ENCODE peak calls at places on chromosomes 5 and 9, in seven cellular contexts. E is GM10248, T is OCI-LY7, U is suprapubic skin, B is foreskin fibroblast, W is AG09309, K is AG04449. V is an unnamed sample.

GRCh38 chr5:37774912-37775483 is 64.8 kb downstream of the GDNF start:
- DNase-seq in E (no peak), T (peak; percentile 7), U (no peak), B (no peak), W (no peak), K (no peak), V (no peak)

GRCh38 chr9:14347408-14348224 is 33.7 kb upstream of the NFIB start:
- DNase-seq in E (no peak), T (no peak), U (no peak), B (no peak), W (no peak), K (no peak), V (no peak)

GRCh38 chr5:171494452-171495121 is 75.1 kb downstream of the FGF18 start:
- DNase-seq in E (no peak), T (no peak), U (peak; percentile 88), B (peak; percentile 80), W (peak; percentile 66), K (peak; percentile 10), V (peak; percentile 85)

GRCh38 chr5:170655476-170655875 is 128.0 kb upstream of the GABRP start:
- DNase-seq in E (no peak), T (no peak), U (no peak), B (no peak), W (no peak), K (no peak), V (no peak)

GRCh38 chr5:79109527-79110492 is 1.8 kb upstream of the BHMT start:
- DNase-seq in E (peak; percentile 59), T (peak; percentile 26), U (no peak), B (no peak), W (no peak), K (no peak), V (no peak)

GRCh38 chr9:131361202-131361833 is 32.6 kb upstream of the PRRC2B start:
- DNase-seq in E (no peak), T (no peak), U (no peak), B (no peak), W (no peak), K (no peak), V (no peak)

GRCh38 chr9:136138566-136138965 is 19.9 kb upstream of the TMEM250 start:
- DNase-seq in E (no peak), T (peak; percentile 74), U (no peak), B (no peak), W (no peak), K (no peak), V (no peak)

GRCh38 chr5:761206-761771 is 23.2 kb downstream of the ZDHHC11B start:
- DNase-seq in E (no peak), T (no peak), U (peak; percentile 71), B (no peak), W (no peak), K (no peak), V (no peak)

GRCh38 chr5:61327761-61328753 is 4.0 kb upstream of the ZSWIM6 start:
- DNase-seq in E (peak; percentile 52), T (no peak), U (no peak), B (peak; percentile 85), W (no peak), K (no peak), V (no peak)

GRCh38 chr5:139850423-139851016 is 54.9 kb downstream of the PSD2 start:
- DNase-seq in E (no peak), T (no peak), U (no peak), B (no peak), W (no peak), K (no peak), V (no peak)

GRCh38 chr9:99903393-99903792 is 3.1 kb upstream of the STX17 start:
- DNase-seq in E (no peak), T (no peak), U (no peak), B (no peak), W (no peak), K (no peak), V (no peak)

GRCh38 chr5:132205385-132206125 is 22.1 kb downstream of the P4HA2 start:
- DNase-seq in E (peak; percentile 32), T (peak; percentile 94), U (peak; percentile 50), B (no peak), W (no peak), K (no peak), V (no peak)

GRCh38 chr9:108663381-108663876 is 192.4 kb downstream of the ACTL7B start:
- DNase-seq in E (no peak), T (no peak), U (no peak), B (no peak), W (no peak), K (no peak), V (no peak)

GRCh38 chr5:168076561-168076991 is 214.9 kb upstream of the WWC1 start:
- DNase-seq in E (no peak), T (no peak), U (no peak), B (no peak), W (peak; percentile 74), K (peak; percentile 79), V (peak; percentile 8)
- TF ChIP-seq CTCF in E (peak; percentile 20), T (peak; percentile 68), U (peak; percentile 31), B (peak; percentile 66), W (peak; percentile 62), K (peak; percentile 69), V (peak; percentile 41)

GRCh38 chr9:134171316-134172197 is 7.2 kb upstream of the RNU6ATAC start:
- DNase-seq in E (no peak), T (no peak), U (no peak), B (peak; percentile 74), W (peak; percentile 45), K (peak; percentile 57), V (peak; percentile 39)
- TF ChIP-seq CTCF in E (no peak), T (no peak), U (no peak), B (no peak), W (no peak), K (peak; percentile 1), V (no peak)

DNA sequence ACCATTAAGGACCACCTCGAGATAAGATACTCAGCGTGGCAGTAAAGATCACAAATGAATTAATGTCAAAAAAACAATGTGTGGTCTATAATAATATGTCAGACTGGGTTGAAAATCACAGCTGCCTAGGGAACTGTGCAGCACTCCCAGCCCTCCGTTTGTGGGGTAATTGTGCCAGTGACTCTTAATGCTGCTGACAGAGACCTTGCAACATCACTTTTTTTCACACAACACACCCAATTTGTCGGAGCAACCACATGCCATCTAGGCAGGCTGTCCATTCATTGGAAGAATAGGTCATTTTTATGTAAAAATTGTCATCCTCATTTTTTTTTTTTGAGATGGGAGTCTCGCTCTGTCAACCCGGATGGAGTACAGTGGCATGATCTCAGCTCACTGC is 450.7 kb upstream of the WWC1 start:
- DNase-seq in E (no peak), T (no peak), U (no peak), B (no peak), W (no peak), K (no peak), V (no peak)
- TF ChIP-seq CTCF in E (no peak), T (no peak), U (no peak), B (no peak), W (no peak), K (no peak), V (no peak)

DNA sequence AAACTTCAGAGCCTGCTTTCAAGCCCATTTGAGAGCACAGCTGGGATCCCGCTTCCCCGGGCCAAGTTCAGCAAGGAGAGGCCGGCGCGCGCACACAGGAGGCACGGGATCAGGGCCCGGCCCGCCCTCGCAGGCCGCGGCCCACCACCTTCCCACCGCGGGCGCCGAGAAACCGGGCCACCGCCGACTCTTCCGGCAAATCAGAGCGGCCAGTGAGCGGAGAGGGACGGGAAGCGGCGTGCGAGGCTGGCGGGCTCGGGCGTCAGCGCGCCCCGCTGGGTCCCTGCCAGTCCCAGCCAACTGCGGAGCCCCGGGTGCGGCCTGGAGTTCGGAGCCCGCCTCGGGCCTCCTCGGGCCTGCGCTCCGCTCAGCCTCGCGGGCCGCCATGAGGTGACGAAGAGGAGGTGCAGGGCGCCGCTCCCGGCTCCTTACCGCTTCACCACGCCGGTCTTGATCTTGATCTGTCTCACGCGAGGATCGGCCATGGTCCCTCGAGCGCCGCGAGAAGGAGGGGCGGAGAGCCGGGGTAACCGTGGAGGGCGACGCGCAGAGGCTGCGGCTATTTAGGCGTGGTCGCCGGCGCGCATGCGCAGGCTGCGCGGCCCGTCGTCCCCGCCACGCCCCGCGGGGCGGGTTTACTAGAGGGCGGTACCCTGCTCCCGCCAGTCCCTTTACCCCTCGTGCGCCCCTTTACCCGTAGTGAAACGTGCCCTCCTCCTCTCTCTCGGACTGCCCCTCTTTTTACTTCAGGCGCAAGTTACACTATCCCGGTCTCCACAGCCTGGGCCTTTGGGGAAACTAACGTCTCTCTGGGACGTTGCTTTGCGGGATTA is at the start of gene TBCA:
- DNase-seq in E (peak; percentile 89), T (peak; percentile 94), U (peak; percentile 91), B (peak; percentile 94), W (peak; percentile 70), K (peak; percentile 24), V (peak; percentile 86)
- TF ChIP-seq CTCF in E (no peak), T (peak; percentile 47), U (peak; percentile 33), B (peak; percentile 2), W (no peak), K (no peak), V (no peak)

GRCh38 chr5:149127394-149127955 is 13.8 kb upstream of the ABLIM3 start:
- DNase-seq in E (no peak), T (no peak), U (no peak), B (no peak), W (no peak), K (no peak), V (no peak)

GRCh38 chr5:149123211-149123610 is 18.1 kb upstream of the ABLIM3 start:
- DNase-seq in E (no peak), T (no peak), U (no peak), B (no peak), W (no peak), K (no peak), V (no peak)

GRCh38 chr5:149126898-149127297 is 14.4 kb upstream of the ABLIM3 start:
- DNase-seq in E (no peak), T (no peak), U (no peak), B (no peak), W (no peak), K (no peak), V (no peak)

GRCh38 chr5:149128023-149128875 is 13.0 kb upstream of the ABLIM3 start:
- DNase-seq in E (peak; percentile 40), T (peak; percentile 8), U (no peak), B (no peak), W (no peak), K (no peak), V (no peak)

GRCh38 chr5:149125386-149125891 is 15.9 kb upstream of the ABLIM3 start:
- DNase-seq in E (no peak), T (no peak), U (no peak), B (no peak), W (no peak), K (no peak), V (no peak)
- TF ChIP-seq CTCF in E (no peak), T (no peak), U (no peak), B (peak; percentile 16), W (peak; percentile 29), K (peak; percentile 29), V (peak; percentile 9)

GRCh38 chr5:138597660-138598400 is 22.6 kb upstream of the HSPA9 start:
- DNase-seq in E (no peak), T (no peak), U (peak; percentile 43), B (no peak), W (no peak), K (no peak), V (no peak)

GRCh38 chr5:138596105-138596987 is 21.1 kb upstream of the HSPA9 start:
- DNase-seq in E (no peak), T (peak; percentile 26), U (peak; percentile 43), B (no peak), W (no peak), K (no peak), V (no peak)

GRCh38 chr5:138594305-138595058 is 19.3 kb upstream of the HSPA9 start:
- DNase-seq in E (no peak), T (no peak), U (no peak), B (no peak), W (no peak), K (no peak), V (no peak)

GRCh38 chr5:138595396-138595795 is 20.2 kb upstream of the HSPA9 start:
- DNase-seq in E (no peak), T (no peak), U (no peak), B (no peak), W (no peak), K (no peak), V (no peak)
- TF ChIP-seq CTCF in E (no peak), T (no peak), U (no peak), B (no peak), W (peak; percentile 27), K (no peak), V (no peak)